ENCODE peak calls at places on chromosomes 3 and 15, in five cellular contexts. D, S, H, Q and N are unnamed samples.

GRCh38 chr15:74781673-74782595 is at the start of gene CSK:
- DNase-seq in D (peak; percentile 86), S (no peak), H (no peak), Q (peak; percentile 58), N (peak; percentile 92)

GRCh38 chr3:29887450-29887849 is 606.6 kb downstream of the RBMS3 start:
- DNase-seq in D (no peak), H (no peak), S (no peak), Q (no peak), N (no peak)

GRCh38 chr3:135706758-135707375 is 258.7 kb upstream of the PPP2R3A start:
- DNase-seq in S (no peak), Q (no peak), H (no peak), D (no peak), N (no peak)

GRCh38 chr15:63348392-63348791 is 33.3 kb downstream of the CA12 start:
- DNase-seq in Q (peak; percentile 66), S (no peak), H (peak; percentile 31), D (no peak), N (no peak)

GRCh38 chr3:126971891-126972351 is 11.0 kb upstream of the PLXNA1 start:
- DNase-seq in H (peak; percentile 70), D (no peak), S (no peak), Q (peak; percentile 76), N (no peak)

GRCh38 chr15:72116680-72117447 is 1.1 kb downstream of the MYO9A start:
- DNase-seq in Q (peak; percentile 45), D (peak; percentile 28), S (no peak), H (peak; percentile 34), N (no peak)

GRCh38 chr15:60358935-60359672 is 38.7 kb downstream of the ANXA2 start:
- DNase-seq in Q (no peak), H (no peak), S (no peak), D (no peak), N (no peak)

GRCh38 chr3:25045291-25045690 is 382.8 kb upstream of the RARB start:
- DNase-seq in D (no peak), S (no peak), Q (no peak), H (no peak), N (no peak)

GRCh38 chr15:35963316-35963715 is 417.4 kb upstream of the DPH6 start:
- DNase-seq in D (no peak), S (no peak), H (no peak), Q (no peak), N (no peak)

GRCh38 chr15:35738370-35738769 is 192.4 kb upstream of the DPH6 start:
- DNase-seq in H (no peak), D (no peak), Q (no peak), S (peak; percentile 64), N (no peak)

GRCh38 chr3:122857019-122857418 is 62.1 kb downstream of the SLC49A4 start:
- DNase-seq in H (no peak), D (no peak), S (no peak), Q (no peak), N (no peak)

GRCh38 chr3:196444495-196444894 is 12.3 kb upstream of the UBXN7 start:
- DNase-seq in H (no peak), Q (no peak), S (no peak), D (no peak), N (no peak)

GRCh38 chr15:78006567-78007205 is 70.8 kb downstream of the TBC1D2B start:
- DNase-seq in D (no peak), S (no peak), H (no peak), Q (no peak), N (no peak)

GRCh38 chr3:105274958-105275357 is 91.8 kb upstream of the ALCAM start:
- DNase-seq in S (no peak), H (no peak), D (no peak), Q (no peak), N (no peak)

GRCh38 chr3:107772016-107772415 is 249.3 kb downstream of the BBX start:
- DNase-seq in Q (no peak), S (no peak), D (no peak), H (no peak), N (no peak)

GRCh38 chr15:41983621-41984571 is 11.5 kb upstream of the EHD4 start:
- DNase-seq in Q (peak; percentile 5), H (no peak), S (no peak), D (no peak), N (no peak)

GRCh38 chr15:76161153-76162049 is 101.6 kb downstream of the TMEM266 start:
- DNase-seq in D (no peak), S (no peak), Q (no peak), H (no peak), N (no peak)

GRCh38 chr3:31533169-31533870 is 595 bp downstream of the STT3B start:
- DNase-seq in S (no peak), D (peak; percentile 27), Q (peak; percentile 43), H (peak; percentile 44), N (no peak)

GRCh38 chr3:197012021-197012883 is 17.4 kb downstream of the MELTF start:
- DNase-seq in S (no peak), Q (no peak), H (no peak), D (no peak), N (no peak)

GRCh38 chr3:161275919-161276318 is 54.8 kb downstream of the NMD3 start:
- DNase-seq in Q (no peak), D (no peak), H (no peak), S (no peak), N (no peak)

GRCh38 chr3:161271646-161272045 is 50.5 kb downstream of the NMD3 start:
- DNase-seq in H (no peak), Q (no peak), D (no peak), S (no peak), N (no peak)

GRCh38 chr3:161272524-161272923 is 51.4 kb downstream of the NMD3 start:
- DNase-seq in H (no peak), S (no peak), Q (no peak), D (no peak), N (no peak)

GRCh38 chr3:161274691-161275298 is 53.7 kb downstream of the NMD3 start:
- DNase-seq in D (no peak), H (peak; percentile 16), S (peak; percentile 54), Q (no peak), N (no peak)

GRCh38 chr3:161273589-161274218 is 52.6 kb downstream of the NMD3 start:
- DNase-seq in D (no peak), S (peak; percentile 33), H (peak; percentile 61), Q (no peak), N (no peak)
- TF ChIP-seq CTCF in D (peak; percentile 75), S (peak; percentile 75), H (peak; percentile 70), Q (peak; percentile 60), N (peak; percentile 42)

DNA sequence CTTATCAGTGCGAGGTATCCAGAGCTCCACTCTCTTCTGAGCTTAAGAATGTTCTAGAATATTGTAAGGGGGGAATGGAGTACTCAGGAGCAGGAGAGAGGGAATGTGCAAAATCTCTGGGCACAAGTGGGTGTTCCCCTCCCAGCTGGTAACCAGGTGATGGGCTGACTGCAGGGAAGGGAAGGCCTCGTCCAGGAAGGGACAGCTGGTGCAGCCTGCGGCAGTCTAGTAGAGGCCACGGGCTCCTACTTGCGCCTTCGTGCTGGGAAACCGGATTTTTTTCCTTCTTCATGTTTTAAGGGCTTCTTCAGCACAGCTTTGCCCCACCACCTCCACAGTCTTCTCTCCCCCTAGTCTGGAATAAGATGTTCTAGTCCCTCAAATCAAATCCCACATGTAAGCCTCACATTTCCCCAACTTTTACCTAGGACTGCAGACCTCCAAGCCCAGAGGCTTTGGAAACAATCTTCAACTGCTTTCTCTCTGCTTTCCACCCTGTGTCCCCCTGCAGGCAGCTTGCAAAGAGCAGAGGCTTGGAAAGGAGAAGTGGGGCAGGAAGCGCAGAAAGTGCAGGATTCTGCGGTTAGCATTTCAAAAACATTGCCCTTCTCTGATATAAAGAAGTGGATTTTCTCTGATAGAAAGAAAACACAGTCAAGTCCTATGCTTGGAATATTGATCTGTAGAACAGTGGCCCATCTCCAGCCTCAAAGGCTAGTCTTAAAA is 11.9 kb upstream of the CGNL1 start:
- DNase-seq in D (no peak), H (peak; percentile 24), S (no peak), Q (no peak), N (no peak)
- TF ChIP-seq CTCF in D (no peak), H (peak; percentile 35), S (no peak), Q (no peak), N (no peak)

GRCh38 chr15:86138798-86139197 is 59.1 kb downstream of the AGBL1 start:
- DNase-seq in D (no peak), S (no peak), Q (no peak), H (no peak), N (no peak)

GRCh38 chr15:86135030-86135429 is 55.4 kb downstream of the AGBL1 start:
- DNase-seq in D (no peak), Q (peak; percentile 40), H (peak; percentile 54), S (no peak), N (no peak)

GRCh38 chr15:86139828-86140227 is 60.2 kb downstream of the AGBL1 start:
- DNase-seq in S (no peak), Q (no peak), D (peak; percentile 11), H (no peak), N (no peak)
- TF ChIP-seq CTCF in S (no peak), Q (no peak), D (no peak), H (no peak), N (no peak)

GRCh38 chr3:140898340-140899180 is 43.1 kb upstream of the SLC25A36 start:
- DNase-seq in Q (no peak), H (peak; percentile 48), S (peak; percentile 46), D (no peak), N (no peak)
- TF ChIP-seq CTCF in Q (peak; percentile 40), H (peak; percentile 65), S (peak; percentile 92), D (peak; percentile 51), N (peak; percentile 71)